ENCODE peak calls at places on chromosomes 13 and 19, in seven cellular contexts. W is A673, G is IMR-90, U is transverse colon, B is H9, C is uterus, D is ovary. Q is an unnamed sample. For H3K27me3 and H3K4me1, the result is how much of the 10 kb centered on the place peaks cover.

GRCh38 chr19:11088508-11089253 is 582 bp upstream of the LDLR start:
- DNase-seq in W (no peak), G (no peak), U (no peak), B (no peak), C (no peak), D (peak), Q (no peak)

GRCh38 chr19:41537789-41538188 is 38.2 kb upstream of the CEACAM21 start:
- DNase-seq in W (peak), G (peak), U (no peak), B (no peak), C (no peak), D (no peak), Q (no peak)

GRCh38 chr19:34186205-34186604 is 13.9 kb downstream of the LSM14A start:
- DNase-seq in W (no peak), G (no peak), U (no peak), B (no peak), C (no peak), D (no peak), Q (no peak)

GRCh38 chr13:33751151-33751550 is 66.8 kb upstream of the RFC3 start:
- DNase-seq in W (no peak), G (peak), U (no peak), B (no peak), C (no peak), D (no peak), Q (no peak)

GRCh38 chr13:106161186-106161585 is 374.3 kb downstream of the EFNB2 start:
- DNase-seq in W (no peak), G (no peak), U (no peak), B (no peak), C (no peak), D (no peak), Q (no peak)

GRCh38 chr13:29379281-29379680 is 216.2 kb downstream of the SLC7A1 start:
- DNase-seq in W (no peak), G (no peak), U (no peak), B (no peak), C (no peak), D (no peak), Q (no peak)

GRCh38 chr13:38763446-38764381 is 76.8 kb downstream of the FREM2 start:
- DNase-seq in W (peak), G (peak), U (no peak), B (peak), C (no peak), D (no peak), Q (no peak)

GRCh38 chr13:43266953-43267615 is 243.7 kb downstream of the DNAJC15 start:
- DNase-seq in W (no peak), G (no peak), U (no peak), B (no peak), C (no peak), D (no peak), Q (no peak)

GRCh38 chr13:41315466-41316047 is 4.5 kb downstream of the NAA16 start:
- DNase-seq in W (no peak), G (peak), U (no peak), B (no peak), C (no peak), D (no peak), Q (no peak)

GRCh38 chr13:39655569-39656324 is at the start of gene COG6:
- DNase-seq in W (peak), G (peak), U (peak), B (peak), C (peak), D (peak), Q (peak)

DNA sequence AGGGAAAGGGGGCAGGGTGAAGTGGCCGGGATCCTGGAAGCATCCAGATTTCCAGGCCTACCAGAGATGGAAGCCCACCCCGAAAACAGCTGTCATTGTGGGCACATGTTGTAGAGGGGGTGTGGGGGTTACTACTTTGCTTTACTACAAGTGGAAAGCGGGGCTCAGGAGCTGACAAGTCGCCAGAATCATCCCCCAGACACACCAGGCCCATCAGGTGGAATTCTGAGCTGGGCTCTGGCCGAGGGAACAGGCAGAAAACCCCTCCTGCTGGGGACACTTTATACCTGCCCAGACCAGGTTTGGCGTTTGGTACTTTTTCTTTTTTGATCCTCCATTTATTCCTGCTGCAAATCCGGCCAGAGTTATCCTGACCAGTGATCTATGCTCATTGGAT is 3.8 kb downstream of the CDX2 start:
- DNase-seq in W (no peak), G (no peak), U (no peak), B (no peak), C (no peak), D (no peak), Q (no peak)
- H3K27me3 ChIP-seq in W (half or more), G (half or more), U (half or more), B (half or more), C (under half), D (under half), Q (under half)

GRCh38 chr13:93766719-93767118 is 540.1 kb downstream of the GPC6 start:
- DNase-seq in W (no peak), G (no peak), U (no peak), B (no peak), C (no peak), D (no peak), Q (no peak)

GRCh38 chr13:93769607-93770006 is 543.0 kb downstream of the GPC6 start:
- DNase-seq in W (no peak), G (no peak), U (no peak), B (no peak), C (no peak), D (no peak), Q (no peak)

GRCh38 chr13:93767231-93767916 is 540.8 kb downstream of the GPC6 start:
- DNase-seq in W (no peak), G (peak), U (no peak), B (no peak), C (no peak), D (no peak), Q (no peak)

GRCh38 chr13:93769126-93769525 is 542.5 kb downstream of the GPC6 start:
- DNase-seq in W (no peak), G (peak), U (no peak), B (no peak), C (no peak), D (no peak), Q (no peak)

GRCh38 chr13:93767917-93768422 is 541.4 kb downstream of the GPC6 start:
- DNase-seq in W (no peak), G (no peak), U (no peak), B (no peak), C (no peak), D (no peak), Q (no peak)
- H3K4me1 ChIP-seq in W (under half), G (under half), U (under half), B (under half), C (under half), D (under half), Q (under half)

GRCh38 chr13:47723898-47724297 is 277.2 kb downstream of the SUCLA2 start:
- DNase-seq in W (no peak), G (no peak), U (no peak), B (no peak), C (no peak), D (no peak), Q (no peak)
- TF ChIP-seq CTCF in W (no peak), G (no peak), U (no peak), B (peak), C (no peak), D (no peak), Q (no peak)

DNA sequence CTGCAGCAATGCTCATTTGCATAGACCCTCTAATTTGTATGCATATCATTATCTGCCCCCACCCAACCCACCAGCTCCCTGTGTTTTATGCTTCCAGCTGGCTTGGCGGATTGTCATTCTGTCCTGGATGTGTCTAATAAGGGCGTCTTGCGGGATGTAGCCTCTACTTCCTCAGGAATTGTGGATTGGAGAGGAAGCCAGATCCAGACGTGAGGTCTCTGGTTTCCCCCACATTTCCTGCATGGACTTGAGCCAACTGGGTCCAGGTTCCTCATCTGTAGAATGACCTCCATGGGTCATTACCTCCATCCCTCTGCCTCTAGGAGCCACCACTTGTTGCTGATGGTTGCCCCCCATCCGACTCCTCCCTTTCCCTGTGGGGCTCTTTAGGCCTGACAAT is 7.3 kb downstream of the TNFSF14 start:
- DNase-seq in W (no peak), G (no peak), U (no peak), B (no peak), C (no peak), D (no peak), Q (no peak)
- H3K27me3 ChIP-seq in W (under half), G (under half), U (under half), B (under half), C (under half), D (under half), Q (under half)

DNA sequence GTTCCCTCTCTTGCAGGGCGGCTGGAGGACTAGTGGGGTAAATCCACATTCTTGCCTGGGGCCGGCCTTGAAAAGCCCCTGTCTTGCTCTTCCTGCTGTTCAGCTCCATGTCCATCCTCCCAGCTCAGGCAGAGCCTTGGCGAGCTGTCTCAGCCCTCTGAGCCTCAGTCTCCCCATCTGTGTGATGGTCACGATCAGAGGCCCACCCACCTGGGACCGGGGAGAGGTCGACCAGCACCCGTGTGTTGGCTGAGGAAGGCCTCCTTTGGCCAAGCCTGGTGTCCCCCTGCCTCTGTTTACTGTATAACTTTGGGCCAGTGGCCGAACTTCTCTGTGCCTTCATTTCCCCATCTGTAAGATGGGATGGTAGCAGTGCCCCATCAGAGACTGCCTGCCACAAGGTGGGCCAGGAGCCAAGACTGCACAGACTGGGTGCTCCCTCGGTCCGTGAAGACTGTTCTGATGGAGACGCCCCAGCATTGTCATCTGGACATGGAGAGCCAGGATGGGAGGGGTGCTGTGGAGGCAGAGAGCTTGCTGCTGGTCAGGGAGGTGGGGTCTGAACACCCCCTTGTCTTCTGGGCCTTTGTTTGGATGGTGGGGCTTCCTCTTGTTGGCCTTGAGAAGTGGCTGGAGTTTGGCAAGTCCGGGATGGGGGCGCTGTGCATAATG is 18.5 kb downstream of the KLHL26 start:
- DNase-seq in W (no peak), G (no peak), U (no peak), B (no peak), C (no peak), D (no peak), Q (no peak)
- H3K4me1 ChIP-seq in W (under half), G (under half), U (under half), B (under half), C (under half), D (under half), Q (half or more)

GRCh38 chr13:88196106-88196505 is 524.9 kb downstream of the SLITRK5 start:
- DNase-seq in W (peak), G (no peak), U (no peak), B (no peak), C (no peak), D (no peak), Q (no peak)
- TF ChIP-seq CTCF in W (no peak), G (no peak), U (no peak), B (peak), C (no peak), D (no peak), Q (no peak)

GRCh38 chr13:99415851-99416331 is 85.4 kb upstream of the TM9SF2 start:
- DNase-seq in W (no peak), G (no peak), U (no peak), B (no peak), C (no peak), D (peak), Q (no peak)
- H3K27me3 ChIP-seq in W (under half), G (under half), U (under half), B (under half), C (under half), D (under half), Q (under half)

DNA sequence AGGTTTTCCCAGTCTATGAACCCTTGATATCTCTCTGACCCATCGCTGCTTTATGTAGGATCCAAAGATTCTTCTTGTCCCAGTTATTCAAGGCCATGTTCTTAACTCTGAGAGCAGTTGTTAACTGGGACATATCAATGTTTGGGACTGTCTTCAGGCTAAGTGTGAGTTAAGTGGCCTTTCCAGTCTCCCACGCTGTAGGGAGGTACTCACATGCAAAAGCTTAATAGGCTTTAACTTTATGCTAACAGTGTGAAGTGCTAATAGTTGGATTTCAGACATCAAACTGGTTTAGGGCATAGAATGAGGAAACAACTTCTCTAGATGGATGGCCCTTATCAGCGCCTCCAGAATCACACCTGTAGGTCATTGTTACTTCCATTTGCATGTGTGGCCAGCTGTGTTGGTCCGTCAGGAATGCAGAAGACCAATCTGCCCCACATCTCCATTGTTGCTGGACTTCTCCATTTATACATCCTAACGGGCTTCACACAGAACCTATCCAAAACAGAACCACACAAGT is 104.7 kb upstream of the MBNL2 start:
- DNase-seq in W (no peak), G (no peak), U (no peak), B (no peak), C (no peak), D (no peak), Q (no peak)
- H3K4me1 ChIP-seq in W (under half), G (under half), U (under half), B (under half), C (under half), D (under half), Q (under half)

GRCh38 chr13:71218960-71219359 is 648.0 kb downstream of the DACH1 start:
- DNase-seq in W (peak), G (no peak), U (no peak), B (no peak), C (no peak), D (no peak), Q (no peak)
- TF ChIP-seq CTCF in W (no peak), G (no peak), U (no peak), B (peak), C (no peak), D (no peak), Q (no peak)